ENCODE peak calls at places on chromosomes 2 and 18, in four cellular contexts. A, E, H and J are unnamed samples.

GRCh38 chr2:28952806-28953190 is 28.3 kb upstream of the TOGARAM2 start:
- DNase-seq in A (no peak), E (no peak), H (no peak), J (no peak)

GRCh38 chr2:873651-874580 is 76.7 kb upstream of the SNTG2 start:
- DNase-seq in E (no peak), H (no peak), A (no peak), J (no peak)

GRCh38 chr2:159146930-159147666 is 139.4 kb downstream of the WDSUB1 start:
- DNase-seq in A (no peak), H (no peak), E (no peak), J (no peak)

GRCh38 chr2:150034665-150035064 is 447.1 kb upstream of the MMADHC start:
- DNase-seq in E (no peak), A (no peak), H (no peak), J (no peak)

GRCh38 chr2:208999911-209000310 is 423.9 kb upstream of the MAP2 start:
- DNase-seq in H (no peak), E (no peak), A (no peak), J (no peak)

GRCh38 chr2:229416116-229416694 is 145.1 kb upstream of the PID1 start:
- DNase-seq in H (peak), A (peak), E (no peak), J (peak)

GRCh38 chr2:134460583-134460998 is 206.7 kb downstream of the MGAT5 start:
- DNase-seq in A (peak), E (peak), H (no peak), J (no peak)

GRCh38 chr2:144539170-144539863 is 19.4 kb upstream of the ZEB2 start:
- DNase-seq in A (no peak), E (no peak), H (no peak), J (no peak)

GRCh38 chr18:26059357-26059756 is 31.1 kb downstream of the SS18 start:
- DNase-seq in A (no peak), H (no peak), E (no peak), J (no peak)

GRCh38 chr2:63942788-63943187 is 76.4 kb downstream of the VPS54 start:
- DNase-seq in H (no peak), E (no peak), A (no peak), J (no peak)

GRCh38 chr2:20738789-20739188 is 71.8 kb downstream of the GDF7 start:
- DNase-seq in E (no peak), A (no peak), H (no peak), J (no peak)

GRCh38 chr2:67002618-67003371 is 394.3 kb upstream of the ETAA1 start:
- DNase-seq in A (no peak), H (no peak), E (no peak), J (no peak)
- TF ChIP-seq CTCF in A (peak), H (no peak), E (peak), J (no peak)

DNA sequence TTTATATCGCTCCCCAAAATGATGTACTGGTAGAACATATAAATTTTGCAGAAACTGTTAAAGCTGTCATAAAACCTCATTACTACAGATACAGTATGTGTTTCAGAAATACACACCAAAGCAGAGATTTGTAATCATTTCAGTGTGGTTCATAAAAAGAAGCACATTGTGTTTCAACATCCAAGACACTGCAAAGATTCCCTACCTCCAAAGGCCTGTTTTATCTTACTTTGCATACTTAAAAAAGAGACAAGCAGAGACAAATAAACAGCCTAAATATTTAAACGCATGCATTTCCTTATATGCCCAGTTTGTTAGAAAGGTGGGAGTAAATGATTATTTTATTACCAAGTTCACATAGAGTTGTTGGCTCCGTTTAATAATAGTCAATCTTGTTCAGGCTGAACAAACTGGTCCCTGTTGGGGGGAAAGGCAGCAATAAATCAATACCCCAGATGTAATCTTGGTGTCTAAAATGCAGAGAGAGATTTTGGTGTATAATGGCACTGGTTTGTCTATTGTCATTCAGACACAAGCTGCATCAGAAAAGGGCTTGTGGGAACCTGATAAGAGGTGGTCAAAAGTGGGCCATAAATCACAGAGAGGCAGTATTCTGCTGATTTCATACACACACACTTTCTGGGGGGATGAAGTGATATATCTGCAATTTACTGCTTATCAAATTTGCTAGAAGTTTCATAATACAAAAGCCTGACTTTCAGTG is 321.4 kb upstream of the ETAA1 start:
- DNase-seq in H (no peak), E (no peak), A (no peak), J (no peak)
- TF ChIP-seq CTCF in H (no peak), E (no peak), A (no peak), J (no peak)

GRCh38 chr2:62297642-62298010 is 101.7 kb downstream of the B3GNT2 start:
- DNase-seq in A (no peak), E (no peak), H (no peak), J (no peak)
- TF ChIP-seq CTCF in A (peak), E (peak), H (no peak), J (peak)

DNA sequence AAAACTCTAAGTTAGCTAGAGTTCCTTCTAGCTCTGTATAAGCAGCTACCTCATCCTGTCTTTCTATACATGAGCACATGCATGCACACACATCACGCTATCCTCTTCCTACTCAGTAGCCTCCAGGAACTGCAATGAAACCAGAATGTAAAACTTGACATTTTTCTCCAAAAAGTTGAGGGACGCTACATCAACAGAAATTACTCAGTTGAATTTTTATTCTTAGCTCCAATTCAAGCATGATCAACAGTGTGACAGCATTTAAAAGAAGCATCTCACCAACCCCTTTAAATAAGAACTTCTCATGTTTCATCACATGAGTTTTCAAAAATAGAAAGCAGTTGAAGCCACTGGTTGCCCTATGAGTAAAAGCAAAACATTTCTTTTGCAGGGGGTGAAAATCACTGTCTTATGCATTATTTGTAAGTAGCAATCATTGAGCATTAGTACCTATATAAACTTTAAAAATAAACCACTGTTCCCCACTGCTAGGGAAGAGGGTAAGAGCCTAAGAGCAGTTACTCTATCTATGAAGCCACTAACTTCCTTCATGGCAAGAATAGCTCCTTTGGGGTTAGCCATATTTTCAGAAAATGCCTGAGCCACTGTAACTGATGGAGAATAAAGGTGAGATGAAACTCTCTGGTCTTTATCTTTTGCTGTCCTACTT is 77.9 kb upstream of the ARL5A start:
- DNase-seq in E (no peak), A (no peak), H (no peak), J (no peak)
- TF ChIP-seq CTCF in E (no peak), A (no peak), H (no peak), J (no peak)

GRCh38 chr2:74107071-74107470 is 40.6 kb downstream of the BOLA3 start:
- DNase-seq in H (no peak), A (no peak), E (no peak), J (no peak)

GRCh38 chr2:74105413-74105812 is 42.3 kb downstream of the BOLA3 start:
- DNase-seq in E (no peak), A (no peak), H (no peak), J (no peak)

GRCh38 chr2:74103763-74104162 is 43.9 kb downstream of the BOLA3 start:
- DNase-seq in H (no peak), A (no peak), E (no peak), J (no peak)

GRCh38 chr2:74102516-74102915 is 45.2 kb downstream of the BOLA3 start:
- DNase-seq in A (no peak), H (no peak), E (no peak), J (no peak)

GRCh38 chr2:74104839-74105238 is 42.9 kb downstream of the BOLA3 start:
- DNase-seq in E (no peak), H (no peak), A (no peak), J (no peak)
- TF ChIP-seq CTCF in E (peak), H (peak), A (peak), J (no peak)

GRCh38 chr2:23636412-23636811 is 251.4 kb downstream of the KLHL29 start:
- DNase-seq in A (peak), E (no peak), H (no peak), J (no peak)
- TF ChIP-seq CTCF in A (peak), E (peak), H (no peak), J (peak)

GRCh38 chr2:85823951-85824350 is 64.8 kb downstream of the ST3GAL5 start:
- DNase-seq in A (no peak), E (no peak), H (no peak), J (no peak)
- TF ChIP-seq CTCF in A (no peak), E (no peak), H (no peak), J (no peak)

DNA sequence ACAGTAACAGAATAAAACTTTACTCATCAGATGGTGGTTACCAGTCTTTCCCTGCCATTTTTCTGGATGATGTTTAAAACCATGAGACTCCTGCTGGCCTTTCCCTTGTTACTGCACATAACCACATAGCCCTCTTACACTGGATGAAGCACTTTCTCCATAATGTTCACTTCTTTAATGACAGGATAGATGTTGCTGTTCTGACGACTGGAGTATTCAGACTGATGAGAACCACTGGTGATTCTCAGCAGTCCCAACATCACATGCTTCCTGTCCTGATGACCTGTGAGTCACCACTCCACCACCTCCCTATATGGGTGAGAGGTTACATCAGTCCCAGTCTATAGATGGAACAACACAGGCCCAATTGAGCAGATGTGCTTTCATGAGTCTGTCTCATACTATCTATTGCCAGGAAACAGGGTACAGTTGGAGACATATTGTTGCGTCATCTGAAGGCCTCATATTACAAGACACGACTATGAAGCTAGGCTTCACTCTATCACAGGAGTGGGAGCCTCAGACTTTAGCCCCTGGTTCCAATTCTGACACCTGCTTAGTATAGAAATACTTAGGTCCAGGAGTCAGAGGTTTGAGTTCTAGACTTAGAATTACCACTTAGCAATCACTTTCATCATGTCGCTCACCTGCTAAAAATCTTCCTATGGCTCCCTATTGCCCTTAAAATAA is 145.7 kb upstream of the KLF7 start:
- DNase-seq in E (peak), A (peak), H (peak), J (peak)
- TF ChIP-seq CTCF in E (peak), A (peak), H (no peak), J (peak)

GRCh38 chr2:165601866-165602636 is 132.6 kb downstream of the CSRNP3 start:
- DNase-seq in E (no peak), H (no peak), A (no peak), J (peak)
- TF ChIP-seq CTCF in E (no peak), H (no peak), A (no peak), J (no peak)

GRCh38 chr2:233480490-233481202 is 85.9 kb downstream of the USP40 start:
- DNase-seq in E (no peak), H (no peak), A (no peak), J (no peak)
- TF ChIP-seq CTCF in E (no peak), H (no peak), A (no peak), J (no peak)